ENCODE peak calls at places on chromosomes 6 and 20, in nine cellular contexts. C is ACHN, A is occipital lobe, R is right atrium auricular region, M is omental fat pad, D is uterus, G is mucosa of descending colon, I is NCI-H524 treated with DMSO at 0.1 percent for 48 hours, P is NCI-H1105 treated with DMSO at 0.1 percent for 48 hours. L is an unnamed sample.

GRCh38 chr6:148329568-148330299 is 12.9 kb upstream of the SASH1 start:
- DNase-seq in C (no peak), A (no peak), R (no peak), M (no peak), D (no peak), G (no peak), I (no peak), P (no peak), L (no peak)

GRCh38 chr6:129719692-129720091 is 9.7 kb upstream of the ARHGAP18 start:
- DNase-seq in C (no peak), A (no peak), R (no peak), M (no peak), D (no peak), G (no peak), I (no peak), P (no peak), L (no peak)

GRCh38 chr6:109060585-109060984 is 34.1 kb downstream of the SESN1 start:
- DNase-seq in C (no peak), A (no peak), R (no peak), M (no peak), D (no peak), G (no peak), I (no peak), P (no peak), L (no peak)

GRCh38 chr6:21586760-21587181 is 6.8 kb upstream of the SOX4 start:
- DNase-seq in C (no peak), A (no peak), R (peak; percentile 62), M (no peak), D (peak; percentile 46), G (peak; percentile 80), I (peak; percentile 80), P (no peak), L (no peak)

GRCh38 chr6:42374027-42374669 is 77.6 kb downstream of the TRERF1 start:
- DNase-seq in C (no peak), A (no peak), R (no peak), M (no peak), D (no peak), G (no peak), I (no peak), P (no peak), L (no peak)

GRCh38 chr6:100269189-100269588 is 195.5 kb downstream of the SIM1 start:
- DNase-seq in C (peak; percentile 14), A (no peak), R (no peak), M (no peak), D (no peak), G (no peak), I (no peak), P (no peak), L (no peak)

GRCh38 chr6:113671440-113671839 is 185.7 kb upstream of the MARCKS start:
- DNase-seq in C (no peak), A (no peak), R (no peak), M (no peak), D (no peak), G (no peak), I (no peak), P (no peak), L (no peak)

GRCh38 chr20:63488331-63489251 is 10.3 kb downstream of the EEF1A2 start:
- DNase-seq in C (no peak), A (no peak), R (no peak), M (no peak), D (no peak), G (no peak), I (no peak), P (no peak), L (no peak)

L was measured in mesenteric fat pad.